ENCODE peak calls at places on chromosome 18, in five cellular contexts. One of them, this sample, is unnamed.

GRCh38 chr18:59219672-59220163 is at the start of gene GRP:
- DNase-seq in left ventricle myocardium inferior: no peak
- DNase-seq in neural crest cell: no peak
- DNase-seq in PC-3: no peak
- DNase-seq in HT1080: no peak
- DNase-seq in this sample: no peak

GRCh38 chr18:37845498-37845897 is 279.9 kb upstream of the CELF4 start:
- DNase-seq in left ventricle myocardium inferior: no peak
- DNase-seq in neural crest cell: no peak
- DNase-seq in PC-3: no peak
- DNase-seq in HT1080: no peak
- DNase-seq in this sample: no peak

GRCh38 chr18:6666286-6666685 is 63.2 kb upstream of the ARHGAP28 start:
- DNase-seq in left ventricle myocardium inferior: no peak
- DNase-seq in neural crest cell: no peak
- DNase-seq in PC-3: no peak
- DNase-seq in HT1080: no peak
- DNase-seq in this sample: no peak

GRCh38 chr18:49041677-49042570 is 91.2 kb upstream of the SMAD7 start:
- DNase-seq in left ventricle myocardium inferior: peak
- DNase-seq in neural crest cell: no peak
- DNase-seq in PC-3: peak
- DNase-seq in HT1080: peak
- DNase-seq in this sample: peak

GRCh38 chr18:73785276-73785675 is 362.4 kb downstream of the FBXO15 start:
- DNase-seq in left ventricle myocardium inferior: no peak
- DNase-seq in neural crest cell: no peak
- DNase-seq in PC-3: peak
- DNase-seq in HT1080: no peak
- DNase-seq in this sample: peak

GRCh38 chr18:55185391-55185790 is 226.1 kb upstream of the CCDC68 start:
- DNase-seq in left ventricle myocardium inferior: no peak
- DNase-seq in neural crest cell: no peak
- DNase-seq in PC-3: peak
- DNase-seq in HT1080: peak
- DNase-seq in this sample: peak

GRCh38 chr18:8045890-8046289 is 478.8 kb downstream of the PTPRM start:
- DNase-seq in left ventricle myocardium inferior: no peak
- DNase-seq in neural crest cell: no peak
- DNase-seq in PC-3: no peak
- DNase-seq in HT1080: peak
- DNase-seq in this sample: no peak

GRCh38 chr18:69469444-69469919 is 68.8 kb downstream of the DOK6 start:
- DNase-seq in left ventricle myocardium inferior: no peak
- DNase-seq in neural crest cell: no peak
- DNase-seq in PC-3: peak
- DNase-seq in HT1080: peak
- DNase-seq in this sample: no peak

GRCh38 chr18:40417501-40417900 is 1537.5 kb upstream of the PIK3C3 start:
- DNase-seq in left ventricle myocardium inferior: no peak
- DNase-seq in neural crest cell: no peak
- DNase-seq in PC-3: no peak
- DNase-seq in HT1080: no peak
- DNase-seq in this sample: no peak

GRCh38 chr18:27118964-27119363 is 66.1 kb downstream of the CHST9 start:
- DNase-seq in left ventricle myocardium inferior: no peak
- DNase-seq in neural crest cell: no peak
- DNase-seq in PC-3: no peak
- DNase-seq in HT1080: no peak
- DNase-seq in this sample: no peak

GRCh38 chr18:48328473-48329205 is 80.5 kb downstream of the ZBTB7C start:
- DNase-seq in left ventricle myocardium inferior: no peak
- DNase-seq in neural crest cell: no peak
- DNase-seq in PC-3: peak
- DNase-seq in HT1080: peak
- DNase-seq in this sample: peak

GRCh38 chr18:12819330-12819729 is 64.7 kb downstream of the PTPN2 start:
- DNase-seq in left ventricle myocardium inferior: no peak
- DNase-seq in neural crest cell: no peak
- DNase-seq in PC-3: no peak
- DNase-seq in HT1080: no peak
- DNase-seq in this sample: no peak

GRCh38 chr18:12018861-12019260 is 37.6 kb downstream of the IMPA2 start:
- DNase-seq in left ventricle myocardium inferior: no peak
- DNase-seq in neural crest cell: no peak
- DNase-seq in PC-3: no peak
- DNase-seq in HT1080: no peak
- DNase-seq in this sample: no peak

GRCh38 chr18:78727877-78728276 is 251.7 kb upstream of the SALL3 start:
- DNase-seq in left ventricle myocardium inferior: no peak
- DNase-seq in neural crest cell: no peak
- DNase-seq in PC-3: no peak
- DNase-seq in HT1080: no peak
- DNase-seq in this sample: no peak

GRCh38 chr18:46718501-46719341 is 38.1 kb downstream of the ST8SIA5 start:
- DNase-seq in left ventricle myocardium inferior: no peak
- DNase-seq in neural crest cell: no peak
- DNase-seq in PC-3: peak
- DNase-seq in HT1080: peak
- DNase-seq in this sample: peak

GRCh38 chr18:32907215-32907590 is 134.4 kb upstream of the KLHL14 start:
- DNase-seq in left ventricle myocardium inferior: no peak
- DNase-seq in neural crest cell: no peak
- DNase-seq in PC-3: no peak
- DNase-seq in HT1080: no peak
- DNase-seq in this sample: no peak

GRCh38 chr18:28063181-28063790 is 113.6 kb downstream of the CDH2 start:
- DNase-seq in left ventricle myocardium inferior: no peak
- DNase-seq in neural crest cell: no peak
- DNase-seq in PC-3: no peak
- DNase-seq in HT1080: peak
- DNase-seq in this sample: peak

GRCh38 chr18:79531386-79531785 is 135.7 kb downstream of the NFATC1 start:
- DNase-seq in left ventricle myocardium inferior: no peak
- DNase-seq in neural crest cell: no peak
- DNase-seq in PC-3: no peak
- DNase-seq in HT1080: no peak
- DNase-seq in this sample: no peak

GRCh38 chr18:59559528-59559927 is 137.7 kb downstream of the CCBE1 start:
- DNase-seq in left ventricle myocardium inferior: no peak
- DNase-seq in neural crest cell: no peak
- DNase-seq in PC-3: no peak
- DNase-seq in HT1080: no peak
- DNase-seq in this sample: no peak

GRCh38 chr18:56869189-56869777 is 218.1 kb downstream of the WDR7 start:
- DNase-seq in left ventricle myocardium inferior: no peak
- DNase-seq in neural crest cell: no peak
- DNase-seq in PC-3: peak
- DNase-seq in HT1080: peak
- DNase-seq in this sample: peak

GRCh38 chr18:34738173-34738894 is 28.2 kb downstream of the DTNA start:
- DNase-seq in left ventricle myocardium inferior: peak
- DNase-seq in neural crest cell: no peak
- DNase-seq in PC-3: peak
- DNase-seq in HT1080: peak
- DNase-seq in this sample: peak

GRCh38 chr18:58605027-58606020 is 23.6 kb downstream of the ALPK2 start:
- DNase-seq in left ventricle myocardium inferior: no peak
- DNase-seq in neural crest cell: no peak
- DNase-seq in PC-3: peak
- DNase-seq in HT1080: peak
- DNase-seq in this sample: peak

GRCh38 chr18:36468161-36468560 is 170.6 kb downstream of the FHOD3 start:
- DNase-seq in left ventricle myocardium inferior: peak
- DNase-seq in neural crest cell: no peak
- DNase-seq in PC-3: no peak
- DNase-seq in HT1080: no peak
- DNase-seq in this sample: no peak

GRCh38 chr18:58998421-58999203 is 133.9 kb downstream of the ZNF532 start:
- DNase-seq in left ventricle myocardium inferior: peak
- DNase-seq in neural crest cell: no peak
- DNase-seq in PC-3: peak
- DNase-seq in HT1080: peak
- DNase-seq in this sample: peak

GRCh38 chr18:25233582-25234362 is 118.2 kb downstream of the ZNF521 start:
- DNase-seq in left ventricle myocardium inferior: no peak
- DNase-seq in neural crest cell: no peak
- DNase-seq in PC-3: no peak
- DNase-seq in HT1080: no peak
- DNase-seq in this sample: no peak

GRCh38 chr18:23716516-23716915 is 27.3 kb downstream of the LAMA3 start:
- DNase-seq in left ventricle myocardium inferior: no peak
- DNase-seq in neural crest cell: no peak
- DNase-seq in PC-3: no peak
- DNase-seq in HT1080: no peak
- DNase-seq in this sample: peak

GRCh38 chr18:79489900-79490592 is 94.3 kb downstream of the NFATC1 start:
- DNase-seq in left ventricle myocardium inferior: peak
- DNase-seq in neural crest cell: no peak
- DNase-seq in PC-3: no peak
- DNase-seq in HT1080: no peak
- DNase-seq in this sample: no peak

GRCh38 chr18:9191658-9192256 is 55.2 kb downstream of the ANKRD12 start:
- DNase-seq in left ventricle myocardium inferior: no peak
- DNase-seq in neural crest cell: no peak
- DNase-seq in PC-3: no peak
- DNase-seq in HT1080: no peak
- DNase-seq in this sample: peak

GRCh38 chr18:46268662-46269061 is 164.5 kb downstream of the HAUS1 start:
- DNase-seq in left ventricle myocardium inferior: peak
- DNase-seq in neural crest cell: no peak
- DNase-seq in PC-3: no peak
- DNase-seq in HT1080: no peak
- DNase-seq in this sample: no peak